ENCODE peak calls at places on chromosome 9, in ten cellular contexts. Y, R, A, D, X, S, H, W, N and Z are unnamed samples.

GRCh38 chr9:135904121-135904520 is 3.2 kb downstream of the CAMSAP1 start:
- DNase-seq in Y (no peak), R (no peak), A (no peak), D (no peak), X (no peak), S (no peak), H (no peak), W (no peak), N (no peak), Z (no peak)

GRCh38 chr9:13705356-13705755 is 425.9 kb upstream of the MPDZ start:
- DNase-seq in Y (peak), R (no peak), A (no peak), D (no peak), X (no peak), S (no peak), H (no peak), W (no peak), N (no peak), Z (no peak)

GRCh38 chr9:26811106-26811505 is 81.5 kb downstream of the CAAP1 start:
- DNase-seq in Y (peak), R (no peak), A (no peak), D (no peak), X (no peak), S (no peak), H (no peak), W (no peak), N (no peak), Z (no peak)

GRCh38 chr9:93301291-93301811 is 117.4 kb downstream of the WNK2 start:
- DNase-seq in Y (no peak), R (no peak), A (no peak), D (no peak), X (no peak), S (no peak), H (no peak), W (peak), N (no peak), Z (no peak)

GRCh38 chr9:131459056-131459455 is 43.7 kb upstream of the POMT1 start:
- DNase-seq in Y (no peak), R (no peak), A (no peak), D (no peak), X (no peak), S (no peak), H (no peak), W (no peak), N (no peak), Z (no peak)

GRCh38 chr9:35681341-35682002 is 7.7 kb downstream of the CA9 start:
- DNase-seq in Y (peak), R (no peak), A (no peak), D (no peak), X (no peak), S (no peak), H (no peak), W (no peak), N (no peak), Z (no peak)

GRCh38 chr9:38091310-38092199 is 22.5 kb upstream of the SHB start:
- DNase-seq in Y (no peak), R (no peak), A (no peak), D (no peak), X (no peak), S (no peak), H (no peak), W (no peak), N (no peak), Z (no peak)

GRCh38 chr9:84988621-84989020 is 319.1 kb downstream of the NTRK2 start:
- DNase-seq in Y (no peak), R (no peak), A (no peak), D (no peak), X (no peak), S (no peak), H (no peak), W (no peak), N (no peak), Z (no peak)

GRCh38 chr9:33227741-33228140 is 12.2 kb upstream of the SPINK4 start:
- DNase-seq in Y (no peak), R (no peak), A (no peak), D (no peak), X (no peak), S (no peak), H (no peak), W (no peak), N (no peak), Z (no peak)

GRCh38 chr9:128550770-128551651 is 1.4 kb upstream of the SPTAN1 start:
- DNase-seq in Y (peak), R (peak), A (no peak), D (no peak), X (no peak), S (peak), H (no peak), W (no peak), N (no peak), Z (no peak)

GRCh38 chr9:38414040-38414723 is 10.1 kb downstream of the IGFBPL1 start:
- DNase-seq in Y (no peak), R (no peak), A (no peak), D (no peak), X (no peak), S (no peak), H (no peak), W (no peak), N (no peak), Z (no peak)

GRCh38 chr9:14258840-14259239 is 55.1 kb downstream of the NFIB start:
- DNase-seq in Y (peak), R (no peak), A (no peak), D (no peak), X (no peak), S (no peak), H (no peak), W (no peak), N (no peak), Z (peak)

GRCh38 chr9:99400184-99400731 is 178.2 kb downstream of the SEC61B start:
- DNase-seq in Y (no peak), R (no peak), A (no peak), D (no peak), X (no peak), S (peak), H (no peak), W (no peak), N (no peak), Z (no peak)

GRCh38 chr9:134983094-134983493 is 65.4 kb upstream of the FCN1 start:
- DNase-seq in Y (no peak), R (no peak), A (no peak), D (no peak), X (no peak), S (peak), H (no peak), W (no peak), N (no peak), Z (no peak)

GRCh38 chr9:137435980-137436760 is 5.0 kb downstream of the ENTPD8 start:
- DNase-seq in Y (peak), R (peak), A (no peak), D (peak), X (peak), S (no peak), H (no peak), W (peak), N (no peak), Z (no peak)

GRCh38 chr9:18890372-18890771 is 142.6 kb downstream of the SAXO1 start:
- DNase-seq in Y (peak), R (no peak), A (no peak), D (peak), X (peak), S (no peak), H (no peak), W (no peak), N (no peak), Z (peak)

GRCh38 chr9:106868565-106868964 is 5.6 kb downstream of the ZNF462 start:
- DNase-seq in Y (no peak), R (no peak), A (no peak), D (no peak), X (no peak), S (no peak), H (no peak), W (no peak), N (no peak), Z (no peak)

GRCh38 chr9:127567119-127567897 is 44.8 kb upstream of the STXBP1 start:
- DNase-seq in Y (peak), R (peak), A (no peak), D (no peak), X (no peak), S (peak), H (no peak), W (peak), N (no peak), Z (no peak)

GRCh38 chr9:21362287-21362686 is 5.6 kb downstream of the IFNA13 start:
- DNase-seq in Y (no peak), R (no peak), A (no peak), D (no peak), X (no peak), S (no peak), H (no peak), W (no peak), N (no peak), Z (no peak)

GRCh38 chr9:93827545-93828330 is 127.4 kb downstream of the BARX1 start:
- DNase-seq in Y (peak), R (no peak), A (no peak), D (no peak), X (peak), S (peak), H (no peak), W (peak), N (no peak), Z (peak)

GRCh38 chr9:92759990-92760893 is 4.4 kb downstream of the BICD2 start:
- DNase-seq in Y (no peak), R (no peak), A (no peak), D (no peak), X (no peak), S (no peak), H (no peak), W (no peak), N (no peak), Z (no peak)

GRCh38 chr9:93116049-93116961 is 17.7 kb downstream of the NINJ1 start:
- DNase-seq in Y (peak), R (peak), A (no peak), D (no peak), X (peak), S (no peak), H (no peak), W (peak), N (peak), Z (no peak)

GRCh38 chr9:113988951-113989780 is 88.9 kb downstream of the AMBP start:
- DNase-seq in Y (no peak), R (no peak), A (no peak), D (no peak), X (peak), S (no peak), H (no peak), W (no peak), N (no peak), Z (peak)

GRCh38 chr9:86828631-86829030 is 118.7 kb downstream of the GAS1 start:
- DNase-seq in Y (no peak), R (no peak), A (no peak), D (no peak), X (no peak), S (no peak), H (no peak), W (no peak), N (no peak), Z (no peak)

GRCh38 chr9:128317629-128318028 is 4.6 kb downstream of the TRUB2 start:
- DNase-seq in Y (no peak), R (no peak), A (no peak), D (no peak), X (no peak), S (no peak), H (no peak), W (no peak), N (no peak), Z (no peak)

GRCh38 chr9:72386186-72386585 is 21.2 kb upstream of the ZFAND5 start:
- DNase-seq in Y (no peak), R (no peak), A (no peak), D (no peak), X (no peak), S (no peak), H (no peak), W (no peak), N (no peak), Z (no peak)

GRCh38 chr9:132162764-132163456 is 1.1 kb downstream of the NTNG2 start:
- DNase-seq in Y (no peak), R (no peak), A (no peak), D (no peak), X (no peak), S (peak), H (no peak), W (no peak), N (no peak), Z (no peak)

GRCh38 chr9:13529321-13530104 is 250.0 kb upstream of the MPDZ start:
- DNase-seq in Y (peak), R (no peak), A (no peak), D (no peak), X (no peak), S (no peak), H (no peak), W (no peak), N (no peak), Z (no peak)

GRCh38 chr9:4334439-4334838 is 34.6 kb upstream of the GLIS3 start:
- DNase-seq in Y (peak), R (no peak), A (peak), D (no peak), X (no peak), S (no peak), H (no peak), W (peak), N (no peak), Z (no peak)

GRCh38 chr9:91099471-91099870 is 262.2 kb downstream of the AUH start:
- DNase-seq in Y (no peak), R (no peak), A (no peak), D (no peak), X (no peak), S (no peak), H (no peak), W (no peak), N (no peak), Z (no peak)

GRCh38 chr9:33686942-33687341 is 108.4 kb upstream of the PRSS3 start:
- DNase-seq in Y (no peak), R (no peak), A (no peak), D (no peak), X (no peak), S (no peak), H (no peak), W (no peak), N (no peak), Z (no peak)

GRCh38 chr9:126694206-126695081 is 80.7 kb downstream of the LMX1B start:
- DNase-seq in Y (no peak), R (no peak), A (no peak), D (no peak), X (no peak), S (peak), H (no peak), W (no peak), N (no peak), Z (no peak)

GRCh38 chr9:112120471-112120925 is 54.6 kb downstream of the SUSD1 start:
- DNase-seq in Y (peak), R (no peak), A (no peak), D (no peak), X (no peak), S (peak), H (no peak), W (peak), N (no peak), Z (no peak)

GRCh38 chr9:128408963-128409431 is 11.7 kb upstream of the CERCAM start:
- DNase-seq in Y (no peak), R (no peak), A (no peak), D (no peak), X (no peak), S (peak), H (no peak), W (no peak), N (no peak), Z (no peak)